ENCODE peak calls at places on chromosomes 7 and 10, in eight cellular contexts. P is Caki2, I is suprapubic skin, V is IMR-90, N is thoracic aorta, B is heart left ventricle, Q is naive B cell, L is ovary. T is an unnamed sample.
A peak's percentile ranks its signal among the peaks of the same experiment; 100 is the strongest.

GRCh38 chr10:132648871-132649528 is 111.4 kb downstream of the INPP5A start:
- DNase-seq in P (no peak), I (no peak), V (no peak), N (no peak), B (no peak), Q (no peak), L (no peak), T (no peak)

GRCh38 chr10:22320591-22321155 is at the start of gene BMI1:
- DNase-seq in P (peak; percentile 30), I (peak; percentile 82), V (peak; percentile 70), N (no peak), B (peak; percentile 86), Q (peak; percentile 59), L (peak; percentile 80), T (peak; percentile 79)

GRCh38 chr10:43681226-43681625 is 32.5 kb upstream of the ZNF32 start:
- DNase-seq in P (no peak), I (no peak), V (no peak), N (no peak), B (no peak), Q (no peak), L (no peak), T (no peak)

GRCh38 chr10:16909271-16909767 is 92.1 kb upstream of the RSU1 start:
- DNase-seq in P (no peak), I (no peak), V (peak; percentile 33), N (no peak), B (no peak), Q (no peak), L (no peak), T (no peak)

GRCh38 chr7:16564909-16565426 is 38.3 kb downstream of the LRRC72 start:
- DNase-seq in P (peak; percentile 58), I (no peak), V (peak; percentile 55), N (no peak), B (no peak), Q (peak; percentile 36), L (no peak), T (no peak)

GRCh38 chr10:128337860-128338378 is 211.7 kb upstream of the MKI67 start:
- DNase-seq in P (no peak), I (no peak), V (no peak), N (no peak), B (peak; percentile 57), Q (no peak), L (no peak), T (no peak)

GRCh38 chr10:58979713-58980112 is 196.7 kb upstream of the PHYHIPL start:
- DNase-seq in P (no peak), I (no peak), V (no peak), N (no peak), B (no peak), Q (no peak), L (no peak), T (no peak)

GRCh38 chr7:128454808-128455555 is 696 bp upstream of the HILPDA start:
- DNase-seq in P (no peak), I (no peak), V (peak; percentile 41), N (no peak), B (no peak), Q (no peak), L (no peak), T (no peak)

GRCh38 chr7:17994079-17994478 is 33.6 kb downstream of the PRPS1L1 start:
- DNase-seq in P (no peak), I (no peak), V (no peak), N (no peak), B (no peak), Q (no peak), L (no peak), T (no peak)

GRCh38 chr7:151598045-151598444 is 78.3 kb upstream of the RHEB start:
- DNase-seq in P (peak; percentile 86), I (no peak), V (peak; percentile 93), N (no peak), B (no peak), Q (no peak), L (no peak), T (no peak)

GRCh38 chr7:154865984-154866685 is 136.8 kb downstream of the PAXIP1 start:
- DNase-seq in P (no peak), I (no peak), V (no peak), N (no peak), B (no peak), Q (no peak), L (no peak), T (no peak)

GRCh38 chr7:23470290-23471089 is at the start of gene IGF2BP3:
- DNase-seq in P (peak; percentile 100), I (no peak), V (peak; percentile 96), N (no peak), B (no peak), Q (no peak), L (no peak), T (no peak)

GRCh38 chr10:19930936-19931859 is 115.0 kb downstream of the PLXDC2 start:
- DNase-seq in P (peak; percentile 68), I (no peak), V (peak; percentile 70), N (no peak), B (peak; percentile 35), Q (no peak), L (peak; percentile 24), T (no peak)